ENCODE peak calls at places on chromosomes 12 and 14, in four cellular contexts. F, U, J and I are unnamed samples.

GRCh38 chr14:32312010-32312331 is 17.1 kb upstream of the AKAP6 start:
- DNase-seq in U (no peak), F (no peak), J (no peak), I (no peak)

GRCh38 chr12:58812229-58812628 is 108.1 kb downstream of the LRIG3 start:
- DNase-seq in F (no peak), J (no peak), U (no peak), I (no peak)

GRCh38 chr12:122079038-122079531 is 529 bp downstream of the MLXIP start:
- DNase-seq in U (no peak), F (peak; percentile 54), J (no peak), I (no peak)

GRCh38 chr14:99037777-99038176 is 234.2 kb downstream of the BCL11B start:
- DNase-seq in F (peak; percentile 6), U (no peak), J (no peak), I (peak; percentile 56)

GRCh38 chr12:117010693-117011451 is 88.3 kb downstream of the TESC start:
- DNase-seq in U (no peak), F (no peak), J (no peak), I (no peak)

GRCh38 chr12:99498756-99499155 is 148.8 kb upstream of the GARIN6 start:
- DNase-seq in J (no peak), F (no peak), U (no peak), I (no peak)

GRCh38 chr12:109696485-109697269 is 16.9 kb upstream of the FAM222A start:
- DNase-seq in U (no peak), F (peak; percentile 32), J (peak; percentile 36), I (no peak)

GRCh38 chr12:64099430-64099829 is 122.7 kb downstream of the KICS2 start:
- DNase-seq in U (no peak), F (no peak), J (no peak), I (no peak)

GRCh38 chr12:57750561-57751431 is 1.3 kb downstream of the CDK4 start:
- DNase-seq in F (no peak), U (no peak), J (no peak), I (no peak)

GRCh38 chr12:34343345-34343744 is 321.0 kb downstream of the ALG10 start:
- DNase-seq in J (no peak), F (no peak), U (no peak), I (no peak)
- TF ChIP-seq TCF7 in J (no peak), F (no peak), U (no peak), I (no peak)

DNA sequence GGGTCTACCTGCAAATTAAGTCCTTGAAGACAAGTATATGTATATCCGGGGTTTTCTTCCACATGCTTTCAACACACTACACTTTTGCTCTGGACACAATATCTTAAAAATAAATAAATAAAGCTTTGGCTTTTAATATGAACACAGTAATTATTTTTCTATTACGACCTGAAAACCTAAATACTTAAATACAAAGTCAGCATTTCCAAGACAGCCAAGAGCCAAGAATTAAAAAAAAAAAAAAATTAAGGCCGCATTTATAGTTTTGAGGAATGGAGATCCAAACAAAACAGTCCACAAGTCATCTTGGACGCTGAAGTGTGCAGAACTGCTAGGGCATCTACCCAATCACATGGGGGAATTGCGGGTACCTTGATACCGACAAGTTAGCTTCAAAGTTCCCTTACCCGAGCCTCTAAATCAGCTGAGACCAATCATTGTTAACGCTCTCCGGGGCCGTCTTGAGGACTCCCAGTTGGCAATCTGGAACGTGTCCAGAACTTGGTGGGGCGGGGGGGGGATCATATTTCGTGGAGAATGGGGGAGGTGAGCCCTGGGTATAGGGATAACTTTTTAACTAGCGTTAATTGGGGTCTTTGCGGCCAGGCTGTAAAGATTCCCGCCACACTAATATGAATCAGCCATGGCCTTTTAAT is 731 bp upstream of the PCNX4 start:
- DNase-seq in U (no peak), F (peak; percentile 81), J (no peak), I (no peak)
- TF ChIP-seq CREB1 in U (no peak), F (no peak), J (no peak), I (no peak)

GRCh38 chr12:13152756-13153155 is 43.8 kb upstream of the EMP1 start:
- DNase-seq in J (no peak), F (no peak), U (no peak), I (no peak)

GRCh38 chr12:13152281-13152680 is 44.2 kb upstream of the EMP1 start:
- DNase-seq in U (no peak), J (no peak), F (no peak), I (no peak)

GRCh38 chr12:13153180-13153579 is 43.3 kb upstream of the EMP1 start:
- DNase-seq in U (no peak), J (no peak), F (no peak), I (no peak)

GRCh38 chr12:13154851-13155250 is 41.7 kb upstream of the EMP1 start:
- DNase-seq in F (no peak), J (no peak), U (no peak), I (no peak)

GRCh38 chr12:13154027-13154538 is 42.4 kb upstream of the EMP1 start:
- DNase-seq in F (no peak), J (no peak), U (no peak), I (no peak)
- TF ChIP-seq TCF7 in F (no peak), J (no peak), U (no peak), I (no peak)

DNA sequence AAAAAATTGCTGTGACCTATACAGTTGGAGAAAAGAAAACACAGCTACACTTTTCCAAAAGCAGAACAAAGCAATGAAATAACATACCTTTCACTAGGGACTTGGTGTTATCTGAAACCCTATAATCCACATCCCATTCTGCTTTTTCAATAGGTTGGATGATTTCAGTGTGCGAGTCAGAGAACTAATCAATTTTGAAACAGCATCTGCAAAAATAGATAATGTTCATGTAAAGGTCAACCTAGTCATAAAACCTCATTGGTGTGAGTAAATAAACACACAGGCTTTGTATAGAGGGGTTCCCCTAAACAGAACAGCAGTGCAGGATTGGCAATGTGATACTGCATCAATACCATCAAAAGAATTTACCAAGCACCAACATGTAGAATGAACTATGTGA is 173.0 kb upstream of the G2E3 start:
- DNase-seq in J (no peak), U (no peak), F (no peak), I (no peak)
- TF ChIP-seq CREB1 in J (no peak), U (no peak), F (no peak), I (no peak)